ENCODE peak calls at places on chromosomes 3 and 15, in six cellular contexts. One of them, this sample, is unnamed.

GRCh38 chr3:43132883-43133743 is 27.2 kb upstream of the POMGNT2 start:
- DNase-seq in neuronal stem cell: no peak
- DNase-seq in IMR-90: no peak
- DNase-seq in H9: no peak
- DNase-seq in trophoblast cell: no peak
- DNase-seq in H1: no peak
- DNase-seq in this sample: no peak

GRCh38 chr15:28875461-28875965 is 10.3 kb upstream of the APBA2 start:
- DNase-seq in neuronal stem cell: no peak
- DNase-seq in IMR-90: no peak
- DNase-seq in H9: no peak
- DNase-seq in trophoblast cell: no peak
- DNase-seq in H1: no peak
- DNase-seq in this sample: no peak

GRCh38 chr3:105860649-105861048 is 8.2 kb downstream of the CBLB start:
- DNase-seq in neuronal stem cell: no peak
- DNase-seq in IMR-90: no peak
- DNase-seq in H9: no peak
- DNase-seq in trophoblast cell: no peak
- DNase-seq in H1: no peak
- DNase-seq in this sample: peak; percentile 33

GRCh38 chr3:38655708-38656300 is 6.3 kb upstream of the SCN5A start:
- DNase-seq in neuronal stem cell: no peak
- DNase-seq in IMR-90: peak; percentile 51
- DNase-seq in H9: peak; percentile 64
- DNase-seq in trophoblast cell: peak; percentile 73
- DNase-seq in H1: no peak
- DNase-seq in this sample: peak; percentile 34

GRCh38 chr3:193563999-193564398 is 9.3 kb upstream of the ATP13A4 start:
- DNase-seq in neuronal stem cell: no peak
- DNase-seq in IMR-90: no peak
- DNase-seq in H9: peak; percentile 54
- DNase-seq in trophoblast cell: peak; percentile 53
- DNase-seq in H1: no peak
- DNase-seq in this sample: no peak

GRCh38 chr3:197309528-197310361 is 11.3 kb upstream of the DLG1 start:
- DNase-seq in neuronal stem cell: no peak
- DNase-seq in IMR-90: peak; percentile 93
- DNase-seq in H9: no peak
- DNase-seq in trophoblast cell: peak; percentile 43
- DNase-seq in H1: no peak
- DNase-seq in this sample: peak; percentile 96

GRCh38 chr3:33636125-33636855 is 81.8 kb downstream of the CLASP2 start:
- DNase-seq in neuronal stem cell: peak; percentile 44
- DNase-seq in IMR-90: peak; percentile 78
- DNase-seq in H9: no peak
- DNase-seq in trophoblast cell: peak; percentile 64
- DNase-seq in H1: no peak
- DNase-seq in this sample: peak; percentile 73

GRCh38 chr3:118127992-118128391 is 906.7 kb downstream of the IGSF11 start:
- DNase-seq in neuronal stem cell: no peak
- DNase-seq in IMR-90: no peak
- DNase-seq in H9: no peak
- DNase-seq in trophoblast cell: no peak
- DNase-seq in H1: no peak
- DNase-seq in this sample: no peak

GRCh38 chr3:170523248-170523647 is 62.6 kb downstream of the SLC7A14 start:
- DNase-seq in neuronal stem cell: no peak
- DNase-seq in IMR-90: peak; percentile 59
- DNase-seq in H9: no peak
- DNase-seq in trophoblast cell: no peak
- DNase-seq in H1: no peak
- DNase-seq in this sample: peak; percentile 57

GRCh38 chr3:30098656-30099454 is 507.5 kb upstream of the TGFBR2 start:
- DNase-seq in neuronal stem cell: peak; percentile 3
- DNase-seq in IMR-90: peak; percentile 60
- DNase-seq in H9: no peak
- DNase-seq in trophoblast cell: peak; percentile 51
- DNase-seq in H1: no peak
- DNase-seq in this sample: peak; percentile 42
- H3K14ac ChIP-seq in neuronal stem cell: no peak overlapping the region
- H3K14ac ChIP-seq in IMR-90: no peak overlapping the region
- H3K14ac ChIP-seq in H9: no peak overlapping the region
- H3K14ac ChIP-seq in trophoblast cell: no peak overlapping the region
- H3K14ac ChIP-seq in H1: no peak overlapping the region
- H3K14ac ChIP-seq in this sample: no peak overlapping the region

DNA sequence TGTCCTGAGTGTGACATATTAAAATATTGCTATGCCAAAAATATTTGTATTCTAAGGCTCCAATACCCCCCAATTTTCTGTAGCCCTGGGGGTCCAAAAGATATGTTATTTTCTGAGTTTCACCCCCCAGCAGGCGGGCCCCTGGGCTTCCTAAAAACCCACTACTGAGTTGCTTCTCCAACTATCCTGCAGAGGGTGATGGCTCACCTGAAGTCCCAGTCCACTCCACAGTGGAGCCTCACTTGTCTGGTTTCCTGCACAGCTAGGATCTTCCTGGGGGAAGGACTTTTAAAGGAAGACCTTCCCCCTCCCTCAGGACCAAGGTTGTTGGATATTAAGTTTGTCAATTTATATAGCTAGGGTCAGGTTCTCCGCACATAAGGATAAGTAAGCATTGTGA is 1181.4 kb downstream of the ROBO2 start:
- DNase-seq in neuronal stem cell: no peak
- DNase-seq in IMR-90: no peak
- DNase-seq in H9: no peak
- DNase-seq in trophoblast cell: no peak
- DNase-seq in H1: no peak
- DNase-seq in this sample: no peak
- H3K4ac ChIP-seq in neuronal stem cell: no peak overlapping the region
- H3K4ac ChIP-seq in IMR-90: no peak overlapping the region
- H3K4ac ChIP-seq in H9: no peak overlapping the region
- H3K4ac ChIP-seq in trophoblast cell: no peak overlapping the region
- H3K4ac ChIP-seq in H1: no peak overlapping the region
- H3K4ac ChIP-seq in this sample: no peak overlapping the region

DNA sequence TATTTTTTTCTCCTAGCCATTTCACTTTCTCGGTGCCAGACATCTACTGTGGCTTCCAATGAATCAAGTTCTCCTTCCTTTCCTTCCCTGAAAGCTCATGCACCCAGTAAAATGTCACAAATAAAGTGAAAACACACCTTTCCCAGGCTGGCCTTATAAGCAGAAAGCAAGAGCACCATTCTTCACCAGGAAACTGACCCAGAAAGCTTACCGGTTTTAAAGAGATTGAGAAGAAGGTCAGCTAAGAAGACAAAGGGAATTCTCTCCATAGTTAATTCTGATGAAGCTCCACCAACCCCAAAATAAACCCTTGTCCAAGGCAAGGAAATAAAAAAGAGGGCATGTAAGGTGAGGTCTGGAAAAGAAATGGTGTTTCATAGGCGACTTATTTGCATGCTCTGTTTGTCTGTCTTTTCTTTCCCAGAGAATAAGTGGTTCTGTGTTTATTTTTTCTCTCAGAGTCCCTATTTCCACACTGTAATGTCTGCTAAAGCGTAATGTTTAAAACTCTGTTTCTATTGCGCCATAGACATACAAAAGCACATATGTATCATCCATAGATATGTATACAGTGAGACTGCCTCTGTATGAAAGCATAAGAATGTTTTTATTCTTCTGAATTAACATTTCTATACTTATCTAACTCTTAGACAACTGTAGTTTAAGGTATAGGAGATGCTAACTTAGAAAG is 2.8 kb downstream of the LSAMP start:
- DNase-seq in neuronal stem cell: no peak
- DNase-seq in IMR-90: peak; percentile 75
- DNase-seq in H9: no peak
- DNase-seq in trophoblast cell: no peak
- DNase-seq in H1: no peak
- DNase-seq in this sample: peak; percentile 64
- H3K14ac ChIP-seq in neuronal stem cell: no peak overlapping the region
- H3K14ac ChIP-seq in IMR-90: peak overlapping the region; percentile 29
- H3K14ac ChIP-seq in H9: no peak overlapping the region
- H3K14ac ChIP-seq in trophoblast cell: no peak overlapping the region
- H3K14ac ChIP-seq in H1: no peak overlapping the region
- H3K14ac ChIP-seq in this sample: no peak overlapping the region

GRCh38 chr3:13790376-13791219 is 89.3 kb downstream of the WNT7A start:
- DNase-seq in neuronal stem cell: no peak
- DNase-seq in IMR-90: no peak
- DNase-seq in H9: no peak
- DNase-seq in trophoblast cell: no peak
- DNase-seq in H1: no peak
- DNase-seq in this sample: no peak

GRCh38 chr3:13791501-13792490 is 88.1 kb downstream of the WNT7A start:
- DNase-seq in neuronal stem cell: no peak
- DNase-seq in IMR-90: no peak
- DNase-seq in H9: no peak
- DNase-seq in trophoblast cell: no peak
- DNase-seq in H1: no peak
- DNase-seq in this sample: no peak

GRCh38 chr3:13793451-13793850 is 86.4 kb downstream of the WNT7A start:
- DNase-seq in neuronal stem cell: no peak
- DNase-seq in IMR-90: no peak
- DNase-seq in H9: no peak
- DNase-seq in trophoblast cell: no peak
- DNase-seq in H1: no peak
- DNase-seq in this sample: no peak

GRCh38 chr3:13795816-13796215 is 84.1 kb downstream of the WNT7A start:
- DNase-seq in neuronal stem cell: no peak
- DNase-seq in IMR-90: no peak
- DNase-seq in H9: no peak
- DNase-seq in trophoblast cell: no peak
- DNase-seq in H1: no peak
- DNase-seq in this sample: no peak

DNA sequence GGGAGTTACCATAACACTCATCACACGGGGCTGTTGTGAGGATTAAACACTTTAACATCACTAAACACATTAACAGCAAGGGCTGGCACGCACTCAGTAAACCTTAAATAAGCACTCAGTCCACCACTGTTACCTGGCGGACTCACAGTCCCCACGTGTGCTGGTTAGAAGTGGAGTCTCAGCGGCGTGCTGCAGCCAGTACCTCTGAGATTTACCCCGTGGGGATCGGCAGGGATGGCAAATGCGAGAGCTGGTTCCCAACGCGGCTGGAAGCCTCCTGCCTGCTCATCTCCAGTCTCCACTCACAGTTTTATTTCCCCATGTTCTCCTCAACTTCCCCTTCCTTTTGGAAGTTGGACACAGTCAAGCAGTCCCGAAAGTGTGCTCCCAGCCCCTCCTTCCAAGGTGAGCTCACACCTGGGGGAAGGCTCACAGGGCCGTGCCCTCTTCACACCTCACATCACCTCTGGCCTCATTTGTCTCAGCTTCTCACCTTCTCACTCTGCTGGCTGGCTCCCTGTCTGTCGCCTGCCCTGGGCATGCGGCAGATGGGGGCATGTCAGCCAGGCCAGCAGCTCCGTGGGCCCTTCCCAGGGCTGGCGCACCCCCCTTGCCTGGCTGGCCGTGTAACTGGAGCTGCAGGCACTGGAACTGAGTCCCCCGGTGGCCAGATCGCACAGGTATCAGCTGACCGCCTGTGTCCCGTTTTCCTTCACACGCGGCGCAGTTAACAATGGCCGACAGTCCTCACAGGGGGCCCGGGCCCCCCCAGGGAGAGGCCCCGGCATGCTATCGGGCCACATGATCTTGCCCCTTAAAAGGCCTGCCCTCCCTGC is 87.1 kb downstream of the WNT7A start:
- DNase-seq in neuronal stem cell: no peak
- DNase-seq in IMR-90: no peak
- DNase-seq in H9: no peak
- DNase-seq in trophoblast cell: no peak
- DNase-seq in H1: no peak
- DNase-seq in this sample: no peak
- H3K4ac ChIP-seq in neuronal stem cell: no peak overlapping the region
- H3K4ac ChIP-seq in IMR-90: no peak overlapping the region
- H3K4ac ChIP-seq in H9: no peak overlapping the region
- H3K4ac ChIP-seq in trophoblast cell: no peak overlapping the region
- H3K4ac ChIP-seq in H1: no peak overlapping the region
- H3K4ac ChIP-seq in this sample: no peak overlapping the region

DNA sequence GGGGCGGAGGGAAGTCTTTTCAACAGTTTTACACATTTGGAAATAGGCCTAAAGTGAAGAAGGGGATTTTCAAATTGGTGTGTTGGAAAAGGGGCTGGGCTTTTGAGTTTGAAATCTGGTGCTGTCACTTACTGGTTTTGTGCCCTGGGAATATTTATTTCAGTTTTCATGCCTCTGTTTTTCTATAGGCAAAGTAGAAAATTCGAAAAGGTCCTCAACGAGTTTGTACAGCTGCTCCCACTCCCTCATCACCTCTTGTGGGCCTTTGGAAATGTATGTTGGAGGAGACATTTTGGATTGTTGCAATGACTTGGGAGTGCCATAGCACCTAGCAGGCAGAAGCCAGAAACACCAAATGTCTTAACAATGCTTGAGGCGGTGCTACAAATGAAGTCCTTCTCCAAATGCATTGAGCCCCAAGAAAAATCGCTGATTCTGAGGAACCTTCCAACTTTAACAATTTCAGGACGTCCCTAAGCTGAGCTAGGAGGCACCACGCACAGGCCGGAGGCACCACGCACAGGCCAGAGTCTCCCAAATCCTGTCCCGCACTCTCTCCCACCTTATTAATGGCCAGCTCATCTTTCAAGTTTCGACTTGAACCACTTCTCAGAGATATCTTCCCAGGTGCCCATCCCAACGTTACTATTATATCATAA is 639 bp upstream of the POLR2M start:
- DNase-seq in neuronal stem cell: no peak
- DNase-seq in IMR-90: no peak
- DNase-seq in H9: no peak
- DNase-seq in trophoblast cell: peak; percentile 4
- DNase-seq in H1: no peak
- DNase-seq in this sample: no peak
- H3K14ac ChIP-seq in neuronal stem cell: no peak overlapping the region
- H3K14ac ChIP-seq in IMR-90: peak overlapping the region; percentile 49
- H3K14ac ChIP-seq in H9: peak overlapping the region; percentile 55
- H3K14ac ChIP-seq in trophoblast cell: no peak overlapping the region
- H3K14ac ChIP-seq in H1: no peak overlapping the region
- H3K14ac ChIP-seq in this sample: no peak overlapping the region

DNA sequence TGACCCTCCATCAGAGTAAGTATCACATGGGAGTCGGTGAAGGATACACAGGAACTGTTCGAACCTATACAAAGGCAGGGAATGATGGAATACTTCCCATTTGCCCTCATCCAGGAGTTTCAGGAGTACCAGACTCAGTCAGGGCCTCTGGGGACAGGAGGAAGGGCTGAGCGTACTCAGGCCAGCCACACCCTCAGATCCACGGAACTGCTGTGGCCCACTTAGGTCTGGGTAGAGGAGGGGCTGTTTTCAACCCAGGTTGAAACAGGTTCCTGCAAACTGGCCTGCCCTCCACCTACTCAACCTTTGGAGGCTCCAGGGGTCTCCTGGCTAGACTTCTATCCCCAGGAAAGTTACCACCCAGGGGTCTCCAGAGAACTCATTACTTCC is 6.7 kb upstream of the IGDCC3 start:
- DNase-seq in neuronal stem cell: no peak
- DNase-seq in IMR-90: no peak
- DNase-seq in H9: no peak
- DNase-seq in trophoblast cell: no peak
- DNase-seq in H1: no peak
- DNase-seq in this sample: no peak
- H3K4ac ChIP-seq in neuronal stem cell: no peak overlapping the region
- H3K4ac ChIP-seq in IMR-90: no peak overlapping the region
- H3K4ac ChIP-seq in H9: no peak overlapping the region
- H3K4ac ChIP-seq in trophoblast cell: no peak overlapping the region
- H3K4ac ChIP-seq in H1: no peak overlapping the region
- H3K4ac ChIP-seq in this sample: peak overlapping the region; percentile 11